ENCODE peak calls at places on chromosomes 11 and 22, in eight cellular contexts. C, S, B, M, O, E, H and A are unnamed samples.

GRCh38 chr11:60985991-60986915 is 14.8 kb downstream of the CD6 start:
- DNase-seq in C (no peak), S (no peak), B (no peak), M (no peak), O (no peak), E (no peak), H (no peak), A (no peak)

GRCh38 chr11:113514856-113515255 is 39.7 kb upstream of the DRD2 start:
- DNase-seq in C (no peak), S (no peak), B (no peak), M (no peak), O (no peak), E (no peak), H (no peak), A (no peak)

GRCh38 chr11:103528596-103528995 is 419.4 kb downstream of the DYNC2H1 start:
- DNase-seq in C (no peak), S (no peak), B (no peak), M (no peak), O (no peak), E (no peak), H (no peak), A (no peak)

GRCh38 chr11:17266781-17267180 is 9.8 kb upstream of the NUCB2 start:
- DNase-seq in C (no peak), S (no peak), B (no peak), M (no peak), O (no peak), E (no peak), H (no peak), A (no peak)

GRCh38 chr11:12134239-12134590 is 23.8 kb downstream of the MICAL2 start:
- DNase-seq in C (no peak), S (no peak), B (no peak), M (no peak), O (no peak), E (no peak), H (no peak), A (no peak)

GRCh38 chr22:49322861-49323622 is 504.6 kb downstream of the BRD1 start:
- DNase-seq in C (no peak), S (no peak), B (no peak), M (no peak), O (no peak), E (no peak), H (no peak), A (no peak)

GRCh38 chr22:36221799-36222751 is 17.3 kb downstream of the APOL2 start:
- DNase-seq in C (peak; percentile 86), S (peak; percentile 15), B (peak; percentile 60), M (peak; percentile 32), O (peak; percentile 37), E (peak; percentile 40), H (no peak), A (no peak)

GRCh38 chr11:11186249-11186648 is 166.8 kb downstream of the CSNK2A3 start:
- DNase-seq in C (no peak), S (no peak), B (no peak), M (no peak), O (no peak), E (no peak), H (peak; percentile 19), A (no peak)

GRCh38 chr11:79087238-79087956 is 353.4 kb downstream of the TENM4 start:
- DNase-seq in C (peak; percentile 78), S (peak; percentile 29), B (peak; percentile 76), M (no peak), O (peak; percentile 84), E (no peak), H (no peak), A (no peak)

GRCh38 chr11:118607401-118608267 is at the start of gene PHLDB1:
- DNase-seq in C (peak; percentile 57), S (no peak), B (peak; percentile 70), M (no peak), O (peak; percentile 45), E (peak; percentile 79), H (no peak), A (no peak)

GRCh38 chr11:85628771-85629341 is 463 bp downstream of the TMEM126B start:
- DNase-seq in C (peak; percentile 8), S (no peak), B (no peak), M (no peak), O (peak; percentile 9), E (no peak), H (no peak), A (no peak)

GRCh38 chr11:134856371-134856971 is 444.4 kb upstream of the B3GAT1 start:
- DNase-seq in C (no peak), S (no peak), B (no peak), M (no peak), O (no peak), E (no peak), H (no peak), A (no peak)

GRCh38 chr11:14380947-14381555 is 22.1 kb upstream of the RRAS2 start:
- DNase-seq in C (peak; percentile 79), S (no peak), B (peak; percentile 73), M (no peak), O (peak; percentile 22), E (no peak), H (no peak), A (no peak)

GRCh38 chr11:118213774-118214173 is 11.0 kb downstream of the JAML start:
- DNase-seq in C (no peak), S (no peak), B (no peak), M (no peak), O (peak; percentile 51), E (no peak), H (no peak), A (no peak)

GRCh38 chr11:94845622-94846021 is 77.5 kb downstream of the AMOTL1 start:
- DNase-seq in C (no peak), S (no peak), B (no peak), M (no peak), O (peak; percentile 48), E (no peak), H (no peak), A (no peak)

GRCh38 chr11:41301023-41301422 is 158.4 kb downstream of the LRRC4C start:
- DNase-seq in C (no peak), S (no peak), B (no peak), M (no peak), O (no peak), E (no peak), H (no peak), A (no peak)

DNA sequence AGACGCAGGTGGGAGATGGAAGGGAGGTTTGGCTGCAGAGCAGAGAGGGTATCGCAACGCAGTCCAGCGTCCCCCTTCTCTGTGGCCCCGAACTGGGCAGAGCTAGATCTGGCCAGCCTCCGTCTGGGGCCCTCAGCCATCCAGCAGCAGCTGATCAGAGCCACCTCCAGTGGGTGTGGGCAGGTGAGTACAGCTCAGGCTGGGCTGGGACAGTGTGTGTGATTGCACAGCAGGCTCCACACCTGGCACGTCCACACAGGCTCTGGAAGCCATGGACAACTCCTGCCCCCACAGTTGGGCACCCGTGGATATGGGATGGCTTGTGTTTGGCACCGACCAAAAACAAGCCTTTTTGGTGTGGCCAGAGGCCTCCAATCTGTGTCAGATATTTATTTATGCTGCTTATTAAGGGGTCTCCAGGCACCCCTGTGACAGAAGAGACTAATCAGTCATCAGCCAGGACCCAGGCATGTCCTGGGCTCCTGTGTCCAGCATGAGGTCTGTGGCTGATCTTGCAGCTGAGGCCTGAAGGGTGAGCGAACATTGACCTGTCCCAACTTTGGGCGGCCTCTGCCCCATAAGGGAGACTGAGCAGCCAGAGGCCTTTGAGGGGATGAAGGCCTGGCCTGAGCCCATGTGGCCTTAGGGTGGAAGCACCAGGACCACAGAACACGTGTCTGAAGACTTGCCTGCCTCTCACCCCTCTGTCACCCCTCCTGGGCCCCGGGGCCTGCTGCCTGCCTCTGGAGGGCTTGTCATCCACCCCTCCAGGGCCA is 18.6 kb downstream of the POLR3H start:
- DNase-seq in C (no peak), S (no peak), B (no peak), M (no peak), O (no peak), E (no peak), H (no peak), A (no peak)
- TF ChIP-seq POLR2AphosphoS5 in C (no peak), S (peak; percentile 30), B (peak; percentile 7), M (peak; percentile 53), O (peak; percentile 11), E (no peak), H (no peak), A (no peak)

DNA sequence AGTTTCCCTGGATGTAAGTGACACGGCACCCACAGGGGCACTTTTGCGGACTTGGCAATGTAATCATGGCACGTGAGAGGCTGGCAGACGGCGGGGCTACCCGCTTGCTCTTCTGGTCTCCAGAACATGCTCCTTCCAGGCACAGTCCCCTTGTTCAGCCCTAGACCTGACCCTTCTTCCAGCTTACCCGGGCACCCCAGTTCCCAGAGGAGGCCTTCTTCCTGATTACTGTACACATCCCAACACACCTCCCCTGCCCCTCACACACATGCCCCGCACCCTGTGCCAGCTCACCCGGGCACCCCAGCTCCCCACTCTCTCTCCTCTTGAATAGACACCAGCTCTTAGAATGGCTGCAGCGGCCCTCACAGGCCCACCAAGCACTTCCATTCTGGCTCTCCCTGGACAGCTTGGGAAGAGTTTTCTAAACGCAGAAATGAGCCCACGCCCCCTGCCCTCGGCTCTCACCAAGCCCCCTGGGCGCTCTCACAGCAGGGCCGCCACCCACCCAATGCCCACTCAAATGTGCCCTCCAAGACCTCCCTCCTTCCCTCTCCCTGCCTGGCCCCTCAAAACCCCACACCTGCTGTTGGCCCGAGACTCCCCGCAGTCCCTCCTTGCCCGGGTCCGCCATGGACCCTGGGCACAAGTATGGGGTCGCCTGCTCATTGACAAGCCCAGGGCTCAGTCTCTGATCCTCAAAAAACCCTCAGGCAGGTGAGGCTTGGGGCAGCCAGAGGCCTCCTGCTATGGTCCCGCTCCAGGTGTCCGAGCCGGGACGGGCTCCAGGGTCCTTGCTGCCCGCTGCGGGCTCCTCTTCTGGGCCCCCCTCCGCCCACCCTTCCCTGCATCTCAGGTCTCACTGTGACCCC is 88.5 kb downstream of the WNT7B start:
- DNase-seq in C (no peak), S (no peak), B (no peak), M (no peak), O (no peak), E (no peak), H (no peak), A (no peak)
- TF ChIP-seq EZH2 in C (no peak), S (no peak), B (no peak), M (no peak), O (no peak), E (no peak), H (no peak), A (no peak)

GRCh38 chr22:25057013-25057881 is 104.7 kb downstream of the KIAA1671 start:
- DNase-seq in C (peak; percentile 86), S (peak; percentile 64), B (peak; percentile 63), M (peak; percentile 29), O (peak; percentile 44), E (peak; percentile 52), H (no peak), A (no peak)
- TF ChIP-seq POLR2AphosphoS5 in C (no peak), S (no peak), B (no peak), M (no peak), O (no peak), E (no peak), H (no peak), A (no peak)

DNA sequence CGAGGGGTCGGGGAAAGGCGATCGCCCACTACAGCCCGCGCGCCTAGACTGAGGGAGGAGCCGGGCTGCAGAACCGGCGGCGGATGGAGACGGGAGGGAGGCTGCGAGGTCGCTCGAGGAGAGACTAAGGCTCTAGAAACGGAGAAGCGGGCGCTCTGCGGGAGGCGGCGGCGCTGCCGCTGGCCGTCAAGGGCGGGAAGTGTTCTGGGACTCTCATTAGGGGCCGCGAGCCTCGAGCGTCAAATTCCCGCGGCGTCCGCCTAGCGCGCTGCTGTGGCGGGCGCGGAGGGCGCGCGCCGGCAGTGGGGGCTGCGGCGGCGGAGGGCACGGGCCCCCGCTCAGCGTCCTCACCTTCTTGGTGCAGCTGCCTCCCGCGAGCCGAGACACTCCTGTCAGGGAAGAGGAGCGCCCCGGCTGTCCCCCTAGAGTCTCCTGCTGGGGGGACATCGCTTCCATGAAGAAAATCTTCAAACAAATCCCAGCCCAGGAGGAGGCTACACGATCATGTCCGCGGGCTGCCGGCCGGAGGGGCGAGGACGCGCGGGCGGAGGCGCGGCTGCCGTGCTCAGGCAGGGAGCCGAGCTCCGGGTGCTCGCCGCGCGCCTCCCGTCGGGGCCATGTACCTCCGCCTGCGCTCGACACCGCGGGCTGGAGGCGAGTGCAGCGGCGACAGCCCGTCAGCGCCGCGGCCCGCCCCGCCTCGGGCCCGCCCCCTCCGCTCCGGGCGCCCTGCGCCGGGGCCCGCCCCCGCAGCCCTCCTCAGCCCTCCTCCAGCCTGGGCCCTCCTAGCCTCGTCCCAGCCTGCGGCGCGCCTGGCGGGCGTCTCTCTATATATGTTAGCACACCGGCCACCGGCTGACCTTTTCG is at the start of gene ARHGAP20:
- DNase-seq in C (peak; percentile 81), S (no peak), B (peak; percentile 62), M (no peak), O (peak; percentile 6), E (peak; percentile 62), H (no peak), A (no peak)
- TF ChIP-seq EZH2 in C (peak; percentile 39), S (no peak), B (no peak), M (no peak), O (no peak), E (no peak), H (no peak), A (no peak)